ENCODE peak calls at places on chromosome 19, in eight cellular contexts. B is fibroblast of villous mesenchyme; J is heart right ventricle; T is right lobe of liver; I is omental fat pad; W is CD8-positive, alpha-beta T cell; F is fibroblast of the aortic adventitia; A is neural crest cell. V is an unnamed sample.
A peak's percentile ranks its signal among the peaks of the same experiment; 100 is the strongest.

GRCh38 chr19:37654525-37654832 is 786 bp downstream of the ZFP30 start:
- DNase-seq in T (no peak), J (no peak), F (peak; percentile 35), W (no peak), B (peak; percentile 41), I (no peak), A (no peak), V (no peak)

GRCh38 chr19:4495471-4495870 is 22.8 kb downstream of the PLIN4 start:
- DNase-seq in T (no peak), I (no peak), A (no peak), F (no peak), W (no peak), J (no peak), B (no peak), V (no peak)

GRCh38 chr19:37466277-37466797 is 907 bp downstream of the ZNF569 start:
- DNase-seq in B (no peak), J (no peak), A (no peak), T (no peak), F (no peak), I (no peak), W (no peak), V (no peak)

GRCh38 chr19:36136975-36137686 is 2.7 kb upstream of the CAPNS1 start:
- DNase-seq in J (peak; percentile 63), T (peak; percentile 85), F (peak; percentile 72), W (no peak), I (no peak), B (peak; percentile 17), A (no peak), V (no peak)

GRCh38 chr19:46162731-46163130 is 14.7 kb downstream of the IGFL2 start:
- DNase-seq in A (no peak), T (no peak), W (no peak), J (no peak), F (no peak), I (no peak), B (no peak), V (no peak)

GRCh38 chr19:33125929-33126388 is 6.0 kb upstream of the WDR88 start:
- DNase-seq in F (peak; percentile 76), W (peak; percentile 35), J (peak; percentile 32), A (peak; percentile 41), T (no peak), I (no peak), B (peak; percentile 73), V (peak; percentile 30)

GRCh38 chr19:46924874-46925547 is 64.2 kb downstream of the ARHGAP35 start:
- DNase-seq in T (no peak), A (no peak), B (no peak), W (peak; percentile 11), I (no peak), J (peak; percentile 27), F (peak; percentile 54), V (no peak)

GRCh38 chr19:34962945-34963530 is 991 bp downstream of the ZNF792 start:
- DNase-seq in J (no peak), A (no peak), F (no peak), W (no peak), B (no peak), I (no peak), T (no peak), V (no peak)

GRCh38 chr19:2527716-2528115 is 51.8 kb downstream of the GADD45B start:
- DNase-seq in J (no peak), A (no peak), B (no peak), I (no peak), T (no peak), W (no peak), F (no peak), V (no peak)

GRCh38 chr19:2527171-2527570 is 51.2 kb downstream of the GADD45B start:
- DNase-seq in A (no peak), I (no peak), J (no peak), W (no peak), B (no peak), F (no peak), T (no peak), V (no peak)

GRCh38 chr19:2524840-2525723 is 49.2 kb downstream of the GADD45B start:
- DNase-seq in I (no peak), F (peak; percentile 51), T (no peak), A (no peak), J (no peak), W (no peak), B (peak; percentile 57), V (no peak)

GRCh38 chr19:2524361-2524839 is 48.5 kb downstream of the GADD45B start:
- DNase-seq in T (no peak), J (no peak), I (no peak), F (no peak), A (no peak), W (no peak), B (no peak), V (no peak)

DNA sequence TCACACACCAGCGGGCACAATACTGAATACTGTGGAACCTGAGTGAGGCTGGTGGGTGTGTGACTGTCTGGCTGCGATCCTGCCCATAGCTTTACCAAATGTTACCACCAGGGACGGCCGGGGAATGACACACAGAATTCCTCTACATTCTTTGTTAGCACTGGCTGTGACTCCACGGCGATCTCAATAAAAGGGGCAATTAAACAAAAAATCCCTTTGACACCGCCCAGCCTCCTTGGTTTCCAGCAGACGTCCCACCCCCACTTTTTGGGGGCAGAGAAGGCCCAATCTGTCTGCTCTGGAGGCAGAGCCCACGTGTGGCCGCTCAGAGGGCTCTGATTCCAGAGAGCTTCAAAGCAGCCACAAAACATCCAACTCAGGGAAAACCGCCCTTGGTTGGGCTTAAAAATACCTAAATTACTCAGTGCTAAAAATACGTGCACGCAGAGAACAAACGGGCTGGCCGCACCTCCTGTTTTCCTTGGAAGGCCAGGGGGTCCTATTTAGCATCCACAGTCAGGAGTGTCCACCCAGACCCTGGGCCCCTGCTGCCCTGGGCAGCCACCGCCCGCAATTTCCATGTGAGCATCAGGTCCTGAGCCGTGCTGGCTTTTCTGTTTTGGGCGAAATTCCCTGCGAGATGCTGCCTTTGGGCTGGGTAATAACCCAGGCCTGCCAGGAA is 47.8 kb downstream of the GADD45B start:
- DNase-seq in I (no peak), A (no peak), F (peak; percentile 79), J (no peak), B (peak; percentile 59), T (no peak), W (no peak), V (no peak)
- TF ChIP-seq CTCF in I (no peak), A (peak; percentile 40), F (peak; percentile 63), J (no peak), B (peak; percentile 43), T (no peak), W (no peak), V (no peak)

DNA sequence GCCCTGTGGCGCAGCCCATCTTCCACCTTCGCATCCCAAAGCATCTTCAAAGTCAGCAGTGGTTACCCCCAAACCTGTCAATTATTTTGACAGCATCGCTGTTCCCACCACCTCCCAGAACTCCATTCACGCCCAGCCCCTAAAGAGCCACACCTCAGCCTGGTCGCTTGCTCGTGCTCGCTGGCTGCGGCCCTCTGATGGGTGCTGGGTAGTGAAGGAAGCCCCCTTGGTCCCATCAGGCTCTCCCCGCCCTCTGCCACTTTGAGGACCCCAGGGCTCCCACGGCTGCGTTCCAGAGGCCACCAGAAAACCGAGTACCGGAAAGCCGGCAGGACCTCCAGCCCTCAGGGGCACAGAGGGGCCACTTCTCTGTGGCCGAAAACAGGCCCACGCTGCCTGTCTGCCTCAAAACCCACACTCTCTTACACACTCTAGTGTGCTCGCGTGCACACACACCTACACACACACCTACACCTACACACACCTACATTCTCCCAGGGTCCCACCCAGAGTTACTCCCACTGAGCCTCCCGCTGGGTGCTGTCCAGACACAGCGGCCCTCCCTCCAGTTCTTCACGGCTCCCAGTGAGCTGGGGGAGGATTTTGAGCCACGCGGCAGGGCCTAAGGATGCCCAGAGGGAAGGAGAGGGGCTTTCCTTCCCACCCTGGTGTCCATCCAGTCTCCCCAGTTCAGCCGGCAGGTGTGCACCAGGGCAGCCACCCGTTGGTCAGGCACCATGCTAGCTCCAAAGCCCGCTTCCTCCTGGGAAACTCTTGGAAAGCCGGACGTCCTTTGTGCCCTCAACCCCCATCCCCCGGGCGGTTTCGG is 1.9 kb downstream of the VSTM2B start:
- DNase-seq in T (peak; percentile 49), B (no peak), W (no peak), A (peak; percentile 14), I (no peak), J (no peak), F (no peak), V (no peak)
- TF ChIP-seq CTCF in T (no peak), B (no peak), W (no peak), A (peak; percentile 30), I (no peak), J (no peak), F (no peak), V (no peak)

DNA sequence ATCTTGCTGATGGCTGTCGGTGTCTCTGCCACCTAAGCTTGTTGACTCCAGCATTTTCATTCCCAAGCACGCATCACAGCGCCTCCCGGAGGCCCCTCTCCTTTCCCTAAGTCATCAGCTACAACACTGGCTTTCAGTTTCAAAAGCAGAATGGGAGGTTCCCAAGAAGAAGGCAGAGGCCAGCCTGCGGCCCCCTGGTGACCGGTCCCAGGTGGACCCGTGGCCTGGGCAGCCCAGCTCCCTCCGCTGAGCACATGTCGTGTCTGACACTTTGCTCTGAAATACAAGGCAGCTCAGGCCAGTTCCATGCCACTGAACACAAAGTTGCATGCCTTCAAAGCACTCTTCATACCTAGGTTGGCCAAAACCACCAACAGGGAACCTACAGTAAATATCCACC is 8.5 kb downstream of the MLLT1 start:
- DNase-seq in J (no peak), F (no peak), T (no peak), I (no peak), A (no peak), B (peak; percentile 74), W (no peak), V (no peak)
- TF ChIP-seq CTCF in J (no peak), F (peak; percentile 44), T (no peak), I (no peak), A (no peak), B (peak; percentile 46), W (no peak), V (no peak)

DNA sequence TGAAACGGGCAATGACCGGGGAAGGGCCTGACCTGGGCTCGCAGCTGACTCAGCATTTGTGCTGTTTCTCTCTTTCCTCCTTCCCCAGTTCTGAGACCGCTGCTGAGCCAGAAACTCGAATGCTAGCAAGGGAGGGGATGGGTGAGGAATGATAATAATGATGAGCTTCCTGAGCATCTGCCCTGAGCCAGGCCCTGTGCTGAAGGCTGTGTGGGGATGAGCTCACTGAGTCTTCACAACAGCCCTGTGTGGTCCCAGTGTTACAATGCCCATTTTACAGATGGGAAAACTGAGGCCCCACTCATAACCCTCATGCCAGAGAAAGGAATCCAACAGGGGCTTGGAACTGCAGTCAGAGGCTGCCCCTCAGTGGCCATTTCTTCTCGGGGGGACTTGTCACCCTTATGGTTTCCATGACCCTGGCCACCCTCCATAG is 8.1 kb downstream of the SULT2B1 start:
- DNase-seq in T (no peak), B (peak; percentile 23), F (no peak), W (no peak), I (no peak), J (no peak), A (no peak), V (no peak)
- TF ChIP-seq CTCF in T (no peak), B (peak; percentile 7), F (no peak), W (no peak), I (no peak), J (no peak), A (no peak), V (no peak)

GRCh38 chr19:28634031-28634328 is 579.0 kb downstream of the UQCRFS1 start:
- DNase-seq in F (no peak), T (no peak), B (no peak), W (no peak), J (no peak), A (no peak), I (no peak), V (no peak)
- TF ChIP-seq CTCF in F (no peak), T (no peak), B (no peak), W (no peak), J (no peak), A (peak; percentile 4), I (no peak), V (peak; percentile 49)

V was measured in natural killer cell.